ENCODE peak calls at places on chromosome 3, in ten cellular contexts. W is fibroblast of pulmonary artery; B is left cardiac atrium; P is T-cell; V is myocyte; Q is AG20443; G is COR-L47; A is HFF-Myc; L is ascending aorta; O is stimulated activated CD4-positive, alpha-beta T cell treated with anti-CD3 and anti-CD28 coated beads, Interleukin-2, amount 100 ng/mL, for 48 hours. D is an unnamed sample.

GRCh38 chr3:128492353-128493220 is at the start of gene GATA2:
- DNase-seq in W (no peak), B (no peak), P (no peak), V (no peak), Q (peak), G (no peak), A (no peak), L (peak), O (peak), D (no peak)

GRCh38 chr3:27253391-27253790 is 115.8 kb downstream of the NEK10 start:
- DNase-seq in W (no peak), B (no peak), P (no peak), V (peak), Q (no peak), G (no peak), A (no peak), L (no peak), O (no peak), D (no peak)

GRCh38 chr3:126415661-126416591 is 21.2 kb downstream of the CFAP100 start:
- DNase-seq in W (no peak), B (no peak), P (no peak), V (no peak), Q (no peak), G (no peak), A (no peak), L (peak), O (no peak), D (no peak)

GRCh38 chr3:188266581-188267274 is 112.8 kb downstream of the LPP start:
- DNase-seq in W (peak), B (no peak), P (no peak), V (peak), Q (peak), G (no peak), A (no peak), L (peak), O (no peak), D (no peak)

GRCh38 chr3:161104561-161105551 is at the start of gene B3GALNT1:
- DNase-seq in W (peak), B (peak), P (peak), V (peak), Q (peak), G (peak), A (peak), L (peak), O (peak), D (no peak)

GRCh38 chr3:49716691-49717538 is 2.6 kb downstream of the AMIGO3 start:
- DNase-seq in W (no peak), B (peak), P (no peak), V (no peak), Q (no peak), G (no peak), A (no peak), L (peak), O (no peak), D (no peak)

GRCh38 chr3:58021072-58021959 is 13.1 kb downstream of the FLNB start:
- DNase-seq in W (no peak), B (no peak), P (no peak), V (no peak), Q (no peak), G (peak), A (no peak), L (no peak), O (no peak), D (no peak)

GRCh38 chr3:187735383-187735782 is 9.9 kb downstream of the BCL6 start:
- DNase-seq in W (no peak), B (no peak), P (no peak), V (no peak), Q (no peak), G (no peak), A (no peak), L (peak), O (no peak), D (no peak)

GRCh38 chr3:128577711-128578110 is 72.9 kb downstream of the RPN1 start:
- DNase-seq in W (no peak), B (no peak), P (no peak), V (no peak), Q (no peak), G (no peak), A (no peak), L (no peak), O (no peak), D (no peak)

GRCh38 chr3:60757724-60758123 is 493.5 kb downstream of the FHIT start:
- DNase-seq in W (no peak), B (no peak), P (no peak), V (no peak), Q (no peak), G (no peak), A (no peak), L (no peak), O (no peak), D (no peak)

GRCh38 chr3:57961828-57962447 is 46.3 kb upstream of the FLNB start:
- DNase-seq in W (peak), B (no peak), P (no peak), V (no peak), Q (peak), G (no peak), A (no peak), L (no peak), O (no peak), D (no peak)

GRCh38 chr3:142224482-142225072 is 808 bp downstream of the GK5 start:
- DNase-seq in W (peak), B (no peak), P (no peak), V (no peak), Q (no peak), G (no peak), A (no peak), L (no peak), O (no peak), D (no peak)

GRCh38 chr3:70333080-70333479 is 20.6 kb upstream of the MDFIC2 start:
- DNase-seq in W (no peak), B (no peak), P (no peak), V (no peak), Q (no peak), G (no peak), A (no peak), L (no peak), O (no peak), D (no peak)

GRCh38 chr3:49111347-49111746 is 6.8 kb upstream of the QARS1 start:
- DNase-seq in W (no peak), B (no peak), P (no peak), V (no peak), Q (no peak), G (no peak), A (no peak), L (no peak), O (no peak), D (no peak)

GRCh38 chr3:118466795-118467330 is 567.8 kb downstream of the IGSF11 start:
- DNase-seq in W (no peak), B (no peak), P (no peak), V (no peak), Q (no peak), G (no peak), A (no peak), L (no peak), O (no peak), D (no peak)

GRCh38 chr3:171115667-171116066 is 89.1 kb upstream of the SLC2A2 start:
- DNase-seq in W (no peak), B (no peak), P (no peak), V (peak), Q (peak), G (no peak), A (no peak), L (no peak), O (no peak), D (no peak)

GRCh38 chr3:47152578-47152977 is 11.3 kb downstream of the SETD2 start:
- DNase-seq in W (peak), B (no peak), P (no peak), V (no peak), Q (no peak), G (no peak), A (no peak), L (no peak), O (no peak), D (no peak)

GRCh38 chr3:17065315-17065714 is 180.6 kb downstream of the PLCL2 start:
- DNase-seq in W (no peak), B (no peak), P (no peak), V (no peak), Q (no peak), G (peak), A (no peak), L (no peak), O (no peak), D (no peak)

GRCh38 chr3:44894485-44894884 is 20.1 kb downstream of the TGM4 start:
- DNase-seq in W (peak), B (no peak), P (no peak), V (peak), Q (no peak), G (no peak), A (no peak), L (no peak), O (no peak), D (no peak)

GRCh38 chr3:101873619-101874018 is 24.3 kb downstream of the NFKBIZ start:
- DNase-seq in W (peak), B (no peak), P (no peak), V (no peak), Q (no peak), G (no peak), A (no peak), L (no peak), O (no peak), D (no peak)

GRCh38 chr3:140753865-140754754 is 76.2 kb downstream of the TRIM42 start:
- DNase-seq in W (no peak), B (no peak), P (no peak), V (peak), Q (no peak), G (peak), A (no peak), L (no peak), O (no peak), D (no peak)

GRCh38 chr3:180180795-180181194 is 144.1 kb upstream of the PEX5L start:
- DNase-seq in W (peak), B (no peak), P (no peak), V (no peak), Q (no peak), G (no peak), A (no peak), L (no peak), O (no peak), D (no peak)

GRCh38 chr3:46863261-46863782 is at the start of gene MYL3:
- DNase-seq in W (no peak), B (peak), P (no peak), V (no peak), Q (no peak), G (no peak), A (no peak), L (no peak), O (no peak), D (no peak)

GRCh38 chr3:145963111-145963510 is 197.9 kb downstream of the PLOD2 start:
- DNase-seq in W (no peak), B (no peak), P (no peak), V (no peak), Q (no peak), G (no peak), A (no peak), L (no peak), O (no peak), D (no peak)

GRCh38 chr3:39138804-39139415 is 14.5 kb downstream of the CSRNP1 start:
- DNase-seq in W (no peak), B (peak), P (no peak), V (peak), Q (peak), G (no peak), A (no peak), L (peak), O (no peak), D (no peak)

GRCh38 chr3:197555281-197556261 is at the start of gene BDH1:
- DNase-seq in W (no peak), B (peak), P (peak), V (no peak), Q (peak), G (peak), A (peak), L (no peak), O (peak), D (no peak)

GRCh38 chr3:107855710-107856109 is 235.1 kb downstream of the CD47 start:
- DNase-seq in W (peak), B (no peak), P (no peak), V (no peak), Q (no peak), G (no peak), A (peak), L (no peak), O (no peak), D (no peak)

GRCh38 chr3:100992086-100993033 is 861 bp downstream of the ABI3BP start:
- DNase-seq in W (peak), B (no peak), P (no peak), V (peak), Q (peak), G (no peak), A (no peak), L (no peak), O (no peak), D (no peak)

GRCh38 chr3:15099364-15100098 is 583 bp upstream of the RBSN start:
- DNase-seq in W (no peak), B (no peak), P (peak), V (no peak), Q (peak), G (no peak), A (no peak), L (no peak), O (no peak), D (no peak)